ENCODE peak calls at places on chromosomes 1 and 21, in ten cellular contexts. R, T, W, X, Y, U, D, V, I and K are unnamed samples.

GRCh38 chr1:221069956-221070355 is 190.7 kb downstream of the HLX start:
- DNase-seq in R (no peak), T (no peak), W (no peak), X (no peak), Y (no peak), U (no peak), D (no peak), V (no peak), I (no peak), K (no peak)

GRCh38 chr1:183600136-183600535 is 9.9 kb upstream of the NCF2 start:
- DNase-seq in R (no peak), T (peak; percentile 18), W (peak; percentile 97), X (no peak), Y (peak; percentile 83), U (no peak), D (no peak), V (no peak), I (no peak), K (no peak)

GRCh38 chr1:29186252-29186651 is 4.6 kb upstream of the SRSF4 start:
- DNase-seq in R (no peak), T (no peak), W (no peak), X (no peak), Y (no peak), U (no peak), D (no peak), V (no peak), I (no peak), K (no peak)

GRCh38 chr1:78840447-78841251 is 165.9 kb downstream of the ADGRL4 start:
- DNase-seq in R (peak; percentile 29), T (no peak), W (peak; percentile 81), X (no peak), Y (peak; percentile 58), U (no peak), D (no peak), V (no peak), I (no peak), K (no peak)

GRCh38 chr1:161260939-161261858 is 2.7 kb downstream of the PCP4L1 start:
- DNase-seq in R (peak; percentile 1), T (no peak), W (no peak), X (no peak), Y (no peak), U (no peak), D (no peak), V (no peak), I (no peak), K (no peak)

GRCh38 chr1:229127301-229127700 is 143.6 kb upstream of the RAB4A start:
- DNase-seq in R (no peak), T (peak; percentile 60), W (peak; percentile 29), X (no peak), Y (no peak), U (no peak), D (no peak), V (no peak), I (no peak), K (no peak)

GRCh38 chr1:67957026-67957425 is 93.4 kb downstream of the DIRAS3 start:
- DNase-seq in R (no peak), T (no peak), W (peak; percentile 40), X (peak; percentile 55), Y (no peak), U (no peak), D (no peak), V (no peak), I (no peak), K (no peak)

GRCh38 chr21:42829954-42830353 is 49.4 kb downstream of the WDR4 start:
- DNase-seq in R (no peak), T (no peak), W (no peak), X (no peak), Y (no peak), U (no peak), D (no peak), V (no peak), I (no peak), K (no peak)

GRCh38 chr1:32771561-32772280 is 45.4 kb downstream of the YARS1 start:
- DNase-seq in R (no peak), T (no peak), W (no peak), X (no peak), Y (no peak), U (no peak), D (no peak), V (no peak), I (no peak), K (no peak)

GRCh38 chr1:2270260-2271100 is 42.4 kb downstream of the SKI start:
- DNase-seq in R (no peak), T (no peak), W (no peak), X (no peak), Y (no peak), U (no peak), D (no peak), V (no peak), I (no peak), K (no peak)

GRCh38 chr21:32800056-32800455 is 28.5 kb upstream of the PAXBP1 start:
- DNase-seq in R (no peak), T (no peak), W (no peak), X (no peak), Y (no peak), U (no peak), D (no peak), V (no peak), I (no peak), K (no peak)

GRCh38 chr1:184532199-184532598 is 145.4 kb downstream of the C1orf21 start:
- DNase-seq in R (no peak), T (no peak), W (no peak), X (no peak), Y (no peak), U (no peak), D (no peak), V (no peak), I (no peak), K (no peak)

GRCh38 chr1:201916649-201917249 is 28.1 kb downstream of the SHISA4 start:
- DNase-seq in R (no peak), T (peak; percentile 14), W (peak; percentile 87), X (peak; percentile 92), Y (peak; percentile 86), U (no peak), D (no peak), V (no peak), I (peak; percentile 18), K (no peak)

GRCh38 chr1:121444096-121444495 is 259.3 kb downstream of the SRGAP2C start:
- DNase-seq in R (no peak), T (no peak), W (no peak), X (no peak), Y (no peak), U (no peak), D (no peak), V (no peak), I (no peak), K (no peak)

GRCh38 chr1:204711103-204711946 is 25.8 kb upstream of the LRRN2 start:
- DNase-seq in R (no peak), T (no peak), W (no peak), X (no peak), Y (no peak), U (no peak), D (no peak), V (no peak), I (no peak), K (no peak)

GRCh38 chr1:15409400-15410222 is at the start of gene EFHD2:
- DNase-seq in R (peak; percentile 88), T (peak; percentile 87), W (peak; percentile 74), X (peak; percentile 83), Y (peak; percentile 77), U (peak; percentile 60), D (peak; percentile 89), V (peak; percentile 87), I (peak; percentile 95), K (peak; percentile 74)

GRCh38 chr1:197776348-197777082 is 1.2 kb upstream of the DENND1B start:
- DNase-seq in R (no peak), T (peak; percentile 87), W (peak; percentile 56), X (no peak), Y (peak; percentile 89), U (peak; percentile 13), D (no peak), V (no peak), I (no peak), K (peak; percentile 27)

GRCh38 chr1:183841950-183842816 is 37.3 kb downstream of the RGL1 start:
- DNase-seq in R (no peak), T (peak; percentile 96), W (peak; percentile 97), X (no peak), Y (peak; percentile 96), U (peak; percentile 1), D (no peak), V (peak; percentile 1), I (no peak), K (peak; percentile 35)

GRCh38 chr1:202593845-202594244 is 116.4 kb downstream of the SYT2 start:
- DNase-seq in R (no peak), T (no peak), W (no peak), X (no peak), Y (peak; percentile 27), U (no peak), D (no peak), V (no peak), I (peak; percentile 28), K (no peak)

GRCh38 chr1:40980453-40981121 is 1.1 kb downstream of the CTPS1 start:
- DNase-seq in R (peak; percentile 36), T (peak; percentile 75), W (no peak), X (peak; percentile 33), Y (peak; percentile 25), U (peak; percentile 7), D (peak; percentile 27), V (peak; percentile 40), I (no peak), K (peak; percentile 33)